ENCODE peak calls at places on chromosomes 1 and 21, in six cellular contexts. Y is ovary, P is suprapubic skin, L is upper lobe of left lung, X is tibial nerve, H is A549. D is an unnamed sample. For H3K4me1, the result is how much of the 10 kb centered on the place peaks cover.

GRCh38 chr1:25126568-25126967 is 105.7 kb downstream of the SYF2 start:
- DNase-seq in Y (no peak), P (no peak), L (no peak), X (no peak), H (no peak), D (no peak)

GRCh38 chr1:228293816-228294500 is 86.1 kb downstream of the OBSCN start:
- DNase-seq in Y (peak), P (no peak), L (no peak), X (no peak), H (no peak), D (no peak)

GRCh38 chr1:46554236-46555080 is 3.0 kb upstream of the KNCN start:
- DNase-seq in Y (no peak), P (no peak), L (no peak), X (no peak), H (no peak), D (no peak)

GRCh38 chr1:201912832-201913231 is 24.1 kb downstream of the SHISA4 start:
- DNase-seq in Y (peak), P (no peak), L (no peak), X (no peak), H (no peak), D (no peak)

GRCh38 chr1:154352245-154352580 is 26.9 kb downstream of the ATP8B2 start:
- DNase-seq in Y (no peak), P (no peak), L (no peak), X (no peak), H (no peak), D (no peak)

GRCh38 chr1:181655756-181656155 is 172.4 kb downstream of the CACNA1E start:
- DNase-seq in Y (no peak), P (no peak), L (no peak), X (no peak), H (no peak), D (no peak)

GRCh38 chr1:25615563-25616079 is 970 bp upstream of the MAN1C1 start:
- DNase-seq in Y (no peak), P (no peak), L (no peak), X (no peak), H (no peak), D (no peak)

GRCh38 chr1:34009340-34009975 is 145.6 kb downstream of the HMGB4 start:
- DNase-seq in Y (no peak), P (no peak), L (no peak), X (no peak), H (no peak), D (no peak)

GRCh38 chr1:1290238-1290731 is 10.0 kb downstream of the SCNN1D start:
- DNase-seq in Y (peak), P (no peak), L (peak), X (no peak), H (peak), D (no peak)

GRCh38 chr1:156807627-156808026 is 9.0 kb downstream of the SH2D2A start:
- DNase-seq in Y (no peak), P (no peak), L (no peak), X (no peak), H (no peak), D (no peak)

GRCh38 chr1:206430031-206430983 is 40.0 kb upstream of the IKBKE start:
- DNase-seq in Y (peak), P (no peak), L (no peak), X (no peak), H (no peak), D (no peak)

GRCh38 chr1:153490272-153491051 is 30.0 kb upstream of the S100A7 start:
- DNase-seq in Y (no peak), P (peak), L (no peak), X (peak), H (peak), D (peak)

GRCh38 chr1:180566495-180566894 is 7.7 kb downstream of the OVAAL start:
- DNase-seq in Y (no peak), P (no peak), L (no peak), X (no peak), H (no peak), D (no peak)

GRCh38 chr1:73868824-73869223 is 329.2 kb downstream of the LRRIQ3 start:
- DNase-seq in Y (no peak), P (no peak), L (no peak), X (no peak), H (no peak), D (no peak)

GRCh38 chr1:1058921-1059493 is 15.1 kb downstream of the RNF223 start:
- DNase-seq in Y (no peak), P (no peak), L (no peak), X (no peak), H (no peak), D (no peak)

GRCh38 chr1:114509596-114510234 is 1.3 kb downstream of the TRIM33 start:
- DNase-seq in Y (no peak), P (no peak), L (no peak), X (no peak), H (no peak), D (no peak)

GRCh38 chr21:27772816-27773215 is 805.9 kb upstream of the ADAMTS5 start:
- DNase-seq in Y (no peak), P (no peak), L (no peak), X (no peak), H (no peak), D (no peak)

GRCh38 chr1:180907313-180908055 is 5.2 kb upstream of the KIAA1614 start:
- DNase-seq in Y (no peak), P (no peak), L (no peak), X (no peak), H (no peak), D (no peak)

GRCh38 chr1:59707216-59707615 is 107.5 kb upstream of the HOOK1 start:
- DNase-seq in Y (peak), P (no peak), L (no peak), X (peak), H (peak), D (no peak)

GRCh38 chr1:201139756-201140155 is 12.8 kb upstream of the ASCL5 start:
- DNase-seq in Y (no peak), P (peak), L (no peak), X (no peak), H (no peak), D (no peak)

GRCh38 chr1:199684686-199685273 is 342.7 kb upstream of the NR5A2 start:
- DNase-seq in Y (no peak), P (no peak), L (peak), X (peak), H (peak), D (no peak)

GRCh38 chr1:157404063-157404501 is 148.2 kb downstream of the FCRL5 start:
- DNase-seq in Y (no peak), P (no peak), L (no peak), X (no peak), H (no peak), D (no peak)

GRCh38 chr1:36771678-36772284 is 262.5 kb downstream of the GRIK3 start:
- DNase-seq in Y (no peak), P (peak), L (no peak), X (no peak), H (no peak), D (no peak)

GRCh38 chr1:182193908-182194550 is 132.5 kb upstream of the ZNF648 start:
- DNase-seq in Y (no peak), P (peak), L (peak), X (peak), H (no peak), D (no peak)

DNA sequence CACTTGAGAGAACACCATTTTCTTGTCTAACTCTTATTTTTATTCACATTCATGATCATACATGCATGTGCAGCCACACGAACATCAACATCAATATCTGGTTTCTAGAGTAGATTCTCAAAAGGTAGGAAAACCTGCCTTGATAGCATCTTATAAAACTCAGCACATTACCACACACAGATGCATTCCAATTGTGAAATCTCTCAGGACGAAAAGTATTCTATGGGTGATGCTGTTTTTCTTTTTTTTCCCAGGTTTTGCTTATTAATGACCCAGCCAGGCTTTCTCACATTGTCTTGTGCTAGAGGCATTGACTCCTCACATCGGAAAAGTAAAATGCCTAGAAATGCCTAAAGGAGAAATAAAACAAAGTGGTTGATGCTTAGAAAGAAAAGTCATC is 562.8 kb downstream of the KIF26B start:
- DNase-seq in Y (no peak), P (no peak), L (no peak), X (no peak), H (no peak), D (no peak)
- TF ChIP-seq POLR2A in Y (no peak), P (no peak), L (no peak), X (no peak), H (no peak), D (no peak)

DNA sequence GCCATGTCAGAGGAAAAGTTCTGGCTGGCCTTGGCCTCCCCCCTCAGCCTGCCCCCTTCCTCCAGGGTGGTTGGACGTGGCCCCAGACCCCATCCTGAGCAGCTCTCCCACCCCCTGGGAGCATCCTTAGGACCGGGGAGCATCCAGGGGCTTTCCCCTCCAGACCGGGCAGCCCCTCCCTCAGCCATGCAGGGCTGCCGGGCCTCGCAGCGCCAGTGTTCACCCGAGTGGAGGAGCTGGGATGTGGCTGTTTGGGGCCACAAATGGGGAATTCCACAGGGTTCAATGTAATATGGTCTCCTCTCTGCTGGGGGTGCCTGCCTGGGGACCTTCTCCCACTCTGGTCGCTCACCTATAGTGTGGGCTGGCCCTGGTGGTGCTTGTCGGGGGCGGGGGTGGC is 4.2 kb upstream of the PFKL start:
- DNase-seq in Y (no peak), P (no peak), L (no peak), X (no peak), H (no peak), D (no peak)
- TF ChIP-seq EP300 in Y (no peak), P (no peak), L (no peak), X (no peak), H (no peak), D (no peak)

DNA sequence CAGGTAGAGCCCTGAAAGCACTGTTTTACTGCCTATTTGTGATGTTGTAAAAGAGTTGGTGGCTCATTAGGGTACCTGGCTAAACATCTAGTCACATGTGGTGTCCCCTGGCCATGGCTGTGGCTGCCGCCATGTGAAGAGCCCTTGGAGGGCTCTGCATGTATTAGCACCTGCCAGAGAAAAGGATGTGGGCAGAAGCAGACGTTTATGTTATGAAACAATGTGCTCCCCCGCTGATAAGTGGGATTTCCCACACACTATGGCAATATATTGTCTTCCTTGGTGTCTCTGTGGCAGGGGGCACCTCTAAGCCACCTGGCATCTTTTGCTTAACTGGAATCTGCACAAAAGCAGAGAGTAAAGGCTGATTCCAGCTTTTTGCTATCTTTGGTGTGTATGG is 9.6 kb downstream of the TENT5C start:
- DNase-seq in Y (no peak), P (no peak), L (peak), X (no peak), H (no peak), D (no peak)
- H3K4me1 ChIP-seq in Y (under half), P (under half), L (under half), X (under half), H (under half), D (under half)

GRCh38 chr1:90475623-90476022 is 241.5 kb downstream of the BARHL2 start:
- DNase-seq in Y (no peak), P (no peak), L (no peak), X (no peak), H (no peak), D (no peak)
- TF ChIP-seq POLR2A in Y (no peak), P (no peak), L (no peak), X (no peak), H (no peak), D (no peak)

GRCh38 chr1:10841059-10841458 is 44.6 kb upstream of the CASZ1 start:
- DNase-seq in Y (no peak), P (no peak), L (no peak), X (no peak), H (no peak), D (no peak)
- TF ChIP-seq EP300 in Y (no peak), P (no peak), L (no peak), X (no peak), H (no peak), D (no peak)

GRCh38 chr1:235327559-235328270 is at the start of gene ARID4B:
- DNase-seq in Y (peak), P (peak), L (no peak), X (no peak), H (no peak), D (no peak)
- H3K4me1 ChIP-seq in Y (under half), P (half or more), L (half or more), X (under half), H (under half), D (half or more)

GRCh38 chr1:62687421-62687902 is 724 bp downstream of the DOCK7 start:
- DNase-seq in Y (peak), P (peak), L (no peak), X (peak), H (peak), D (no peak)
- TF ChIP-seq POLR2A in Y (no peak), P (no peak), L (no peak), X (no peak), H (no peak), D (no peak)

DNA sequence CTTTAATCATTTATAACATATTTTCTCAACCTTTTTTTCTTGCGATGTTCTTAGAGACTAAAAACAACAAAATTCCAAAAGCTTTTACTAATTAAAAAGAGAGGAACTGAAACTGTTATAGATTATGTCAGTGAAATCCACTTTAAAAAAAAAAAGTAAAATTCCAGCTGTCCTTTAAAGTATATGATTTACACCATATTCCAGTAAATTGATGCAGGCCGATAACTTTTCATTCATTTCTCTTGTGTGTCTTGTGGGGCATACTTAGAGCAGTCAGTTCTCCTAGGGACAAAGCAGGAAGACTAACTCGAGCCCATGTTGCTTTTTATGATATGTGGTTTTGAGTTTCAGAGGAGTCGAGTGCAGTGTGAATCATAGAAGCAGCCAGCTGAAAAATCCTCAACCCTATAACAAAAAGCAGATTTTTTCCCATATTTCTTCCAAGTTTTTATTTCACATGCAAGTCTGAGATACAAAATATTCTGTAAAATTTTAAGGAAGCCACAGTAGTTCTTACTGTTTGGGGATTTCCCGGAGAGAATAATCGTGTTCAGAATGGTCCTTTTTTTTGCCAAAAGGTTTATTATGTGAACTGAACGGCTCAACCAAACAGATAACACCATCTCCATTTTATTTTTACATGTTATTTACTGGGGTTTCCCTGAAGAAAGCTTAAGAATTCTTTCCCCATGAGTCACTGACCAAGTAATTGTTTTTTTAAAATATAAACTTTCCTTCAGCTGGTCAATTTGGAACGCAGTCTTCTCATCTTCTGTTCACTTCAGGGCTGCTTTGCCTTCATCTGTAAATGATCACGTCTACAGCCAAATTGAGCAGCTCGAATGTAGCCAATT is 77.0 kb upstream of the C1orf105 start:
- DNase-seq in Y (no peak), P (no peak), L (no peak), X (no peak), H (no peak), D (no peak)
- TF ChIP-seq EP300 in Y (no peak), P (no peak), L (no peak), X (no peak), H (no peak), D (no peak)

GRCh38 chr1:23403735-23404486 is 20.6 kb downstream of the TCEA3 start:
- DNase-seq in Y (peak), P (peak), L (peak), X (peak), H (peak), D (peak)

GRCh38 chr1:23403038-23403336 is 21.6 kb downstream of the TCEA3 start:
- DNase-seq in Y (peak), P (no peak), L (no peak), X (peak), H (peak), D (no peak)

GRCh38 chr1:23407036-23407630 is 17.4 kb downstream of the TCEA3 start:
- DNase-seq in Y (no peak), P (no peak), L (no peak), X (no peak), H (no peak), D (no peak)

GRCh38 chr1:23403355-23403734 is 21.2 kb downstream of the TCEA3 start:
- DNase-seq in Y (no peak), P (no peak), L (no peak), X (no peak), H (no peak), D (no peak)

GRCh38 chr1:23405946-23406345 is 18.6 kb downstream of the TCEA3 start:
- DNase-seq in Y (no peak), P (no peak), L (no peak), X (no peak), H (no peak), D (no peak)
- H3K4me1 ChIP-seq in Y (under half), P (under half), L (under half), X (under half), H (under half), D (under half)

GRCh38 chr1:51330331-51331201 is at the start of gene TTC39A:
- DNase-seq in Y (no peak), P (no peak), L (no peak), X (no peak), H (no peak), D (no peak)

GRCh38 chr1:51328279-51328678 is 2.1 kb downstream of the TTC39A start:
- DNase-seq in Y (no peak), P (no peak), L (no peak), X (no peak), H (no peak), D (no peak)

GRCh38 chr1:51329443-51330325 is 678 bp downstream of the TTC39A start:
- DNase-seq in Y (no peak), P (no peak), L (peak), X (no peak), H (no peak), D (no peak)

GRCh38 chr1:51328926-51329325 is 1.4 kb downstream of the TTC39A start:
- DNase-seq in Y (no peak), P (no peak), L (no peak), X (no peak), H (no peak), D (no peak)

GRCh38 chr1:51331206-51332100 is 1.1 kb upstream of the TTC39A start:
- DNase-seq in Y (no peak), P (no peak), L (peak), X (no peak), H (peak), D (no peak)
- TF ChIP-seq POLR2A in Y (no peak), P (no peak), L (no peak), X (no peak), H (no peak), D (no peak)